ENCODE peak calls at places on chromosomes 1 and 21, in five cellular contexts. One of them, this sample, is unnamed. For H3K4me1 and H3K79me2, the result is how much of the 10 kb centered on the place peaks cover.

GRCh38 chr1:40877681-40878080 is 15.5 kb upstream of the CITED4 start:
- DNase-seq in neural progenitor cell: no peak
- DNase-seq in GM23248: peak
- DNase-seq in fibroblast of lung: peak
- DNase-seq in H9: no peak
- DNase-seq in this sample: peak

GRCh38 chr1:108889706-108890105 is 12.9 kb downstream of the GPSM2 start:
- DNase-seq in neural progenitor cell: no peak
- DNase-seq in GM23248: no peak
- DNase-seq in fibroblast of lung: no peak
- DNase-seq in H9: no peak
- DNase-seq in this sample: peak

GRCh38 chr1:221837886-221838285 is 96.0 kb upstream of the DUSP10 start:
- DNase-seq in neural progenitor cell: no peak
- DNase-seq in GM23248: no peak
- DNase-seq in fibroblast of lung: no peak
- DNase-seq in H9: no peak
- DNase-seq in this sample: no peak

GRCh38 chr1:12019858-12020509 is 686 bp downstream of the MIIP start:
- DNase-seq in neural progenitor cell: no peak
- DNase-seq in GM23248: peak
- DNase-seq in fibroblast of lung: peak
- DNase-seq in H9: no peak
- DNase-seq in this sample: peak

GRCh38 chr1:9859252-9860014 is 35.7 kb upstream of the CLSTN1 start:
- DNase-seq in neural progenitor cell: peak
- DNase-seq in GM23248: peak
- DNase-seq in fibroblast of lung: peak
- DNase-seq in H9: no peak
- DNase-seq in this sample: peak

GRCh38 chr1:74731399-74732052 is 1.3 kb downstream of the CRYZ start:
- DNase-seq in neural progenitor cell: no peak
- DNase-seq in GM23248: peak
- DNase-seq in fibroblast of lung: peak
- DNase-seq in H9: no peak
- DNase-seq in this sample: peak

GRCh38 chr1:162689745-162690671 is 57.7 kb downstream of the DDR2 start:
- DNase-seq in neural progenitor cell: no peak
- DNase-seq in GM23248: peak
- DNase-seq in fibroblast of lung: peak
- DNase-seq in H9: no peak
- DNase-seq in this sample: peak

GRCh38 chr1:55010194-55010886 is 11.6 kb downstream of the BSND start:
- DNase-seq in neural progenitor cell: no peak
- DNase-seq in GM23248: no peak
- DNase-seq in fibroblast of lung: no peak
- DNase-seq in H9: no peak
- DNase-seq in this sample: no peak

GRCh38 chr21:17866590-17866989 is 47.4 kb upstream of the C21orf91 start:
- DNase-seq in neural progenitor cell: no peak
- DNase-seq in GM23248: no peak
- DNase-seq in fibroblast of lung: no peak
- DNase-seq in H9: no peak
- DNase-seq in this sample: no peak

GRCh38 chr1:75415187-75415586 is 195.7 kb downstream of the SLC44A5 start:
- DNase-seq in neural progenitor cell: no peak
- DNase-seq in GM23248: no peak
- DNase-seq in fibroblast of lung: no peak
- DNase-seq in H9: no peak
- DNase-seq in this sample: no peak

GRCh38 chr1:175834597-175834996 is 91.2 kb upstream of the TNR start:
- DNase-seq in neural progenitor cell: no peak
- DNase-seq in GM23248: no peak
- DNase-seq in fibroblast of lung: no peak
- DNase-seq in H9: no peak
- DNase-seq in this sample: no peak

GRCh38 chr1:21654209-21654608 is 14.9 kb downstream of the RAP1GAP start:
- DNase-seq in neural progenitor cell: no peak
- DNase-seq in GM23248: no peak
- DNase-seq in fibroblast of lung: no peak
- DNase-seq in H9: no peak
- DNase-seq in this sample: no peak

GRCh38 chr1:16178596-16179497 is 23.0 kb upstream of the EPHA2 start:
- DNase-seq in neural progenitor cell: no peak
- DNase-seq in GM23248: no peak
- DNase-seq in fibroblast of lung: peak
- DNase-seq in H9: no peak
- DNase-seq in this sample: no peak

GRCh38 chr1:19405761-19406481 is 79.4 kb downstream of the CAPZB start:
- DNase-seq in neural progenitor cell: peak
- DNase-seq in GM23248: peak
- DNase-seq in fibroblast of lung: peak
- DNase-seq in H9: no peak
- DNase-seq in this sample: no peak

GRCh38 chr1:36304521-36304920 is 1.6 kb upstream of the SH3D21 start:
- DNase-seq in neural progenitor cell: no peak
- DNase-seq in GM23248: no peak
- DNase-seq in fibroblast of lung: no peak
- DNase-seq in H9: no peak
- DNase-seq in this sample: no peak

GRCh38 chr1:102851616-102852015 is 256.7 kb downstream of the COL11A1 start:
- DNase-seq in neural progenitor cell: no peak
- DNase-seq in GM23248: peak
- DNase-seq in fibroblast of lung: no peak
- DNase-seq in H9: no peak
- DNase-seq in this sample: no peak

GRCh38 chr1:202852163-202852904 is 36.6 kb downstream of the RABIF start:
- DNase-seq in neural progenitor cell: peak
- DNase-seq in GM23248: peak
- DNase-seq in fibroblast of lung: peak
- DNase-seq in H9: peak
- DNase-seq in this sample: peak

GRCh38 chr1:223230161-223230881 is 87.3 kb upstream of the TLR5 start:
- DNase-seq in neural progenitor cell: no peak
- DNase-seq in GM23248: peak
- DNase-seq in fibroblast of lung: peak
- DNase-seq in H9: peak
- DNase-seq in this sample: no peak

GRCh38 chr1:233518344-233518743 is 95.6 kb upstream of the KCNK1 start:
- DNase-seq in neural progenitor cell: peak
- DNase-seq in GM23248: peak
- DNase-seq in fibroblast of lung: peak
- DNase-seq in H9: peak
- DNase-seq in this sample: no peak

GRCh38 chr1:168285419-168285790 is 4.7 kb downstream of the TBX19 start:
- DNase-seq in neural progenitor cell: peak
- DNase-seq in GM23248: no peak
- DNase-seq in fibroblast of lung: peak
- DNase-seq in H9: no peak
- DNase-seq in this sample: no peak

GRCh38 chr1:64072089-64072835 is 131.2 kb upstream of the UBE2U start:
- DNase-seq in neural progenitor cell: no peak
- DNase-seq in GM23248: peak
- DNase-seq in fibroblast of lung: peak
- DNase-seq in H9: no peak
- DNase-seq in this sample: peak

GRCh38 chr21:44255519-44255981 is 6.1 kb downstream of the DNMT3L start:
- DNase-seq in neural progenitor cell: peak
- DNase-seq in GM23248: no peak
- DNase-seq in fibroblast of lung: peak
- DNase-seq in H9: no peak
- DNase-seq in this sample: no peak

GRCh38 chr1:113904292-113904673 is 316 bp downstream of the AP4B1 start:
- DNase-seq in neural progenitor cell: peak
- DNase-seq in GM23248: no peak
- DNase-seq in fibroblast of lung: no peak
- DNase-seq in H9: peak
- DNase-seq in this sample: no peak

GRCh38 chr1:25806418-25806817 is 6.4 kb downstream of the SELENON start:
- DNase-seq in neural progenitor cell: no peak
- DNase-seq in GM23248: peak
- DNase-seq in fibroblast of lung: peak
- DNase-seq in H9: no peak
- DNase-seq in this sample: peak

GRCh38 chr1:9687876-9688582 is 36.5 kb downstream of the PIK3CD start:
- DNase-seq in neural progenitor cell: peak
- DNase-seq in GM23248: peak
- DNase-seq in fibroblast of lung: peak
- DNase-seq in H9: peak
- DNase-seq in this sample: peak

GRCh38 chr1:32741067-32741416 is 38.5 kb upstream of the SYNC start:
- DNase-seq in neural progenitor cell: no peak
- DNase-seq in GM23248: no peak
- DNase-seq in fibroblast of lung: no peak
- DNase-seq in H9: no peak
- DNase-seq in this sample: no peak

GRCh38 chr21:16457498-16457897 is 727.7 kb downstream of the USP25 start:
- DNase-seq in neural progenitor cell: no peak
- DNase-seq in GM23248: no peak
- DNase-seq in fibroblast of lung: no peak
- DNase-seq in H9: no peak
- DNase-seq in this sample: no peak

GRCh38 chr21:16455526-16455925 is 725.7 kb downstream of the USP25 start:
- DNase-seq in neural progenitor cell: no peak
- DNase-seq in GM23248: no peak
- DNase-seq in fibroblast of lung: peak
- DNase-seq in H9: no peak
- DNase-seq in this sample: no peak

GRCh38 chr21:16454371-16454770 is 724.6 kb downstream of the USP25 start:
- DNase-seq in neural progenitor cell: no peak
- DNase-seq in GM23248: peak
- DNase-seq in fibroblast of lung: peak
- DNase-seq in H9: no peak
- DNase-seq in this sample: peak

GRCh38 chr21:16460936-16461335 is 731.2 kb downstream of the USP25 start:
- DNase-seq in neural progenitor cell: no peak
- DNase-seq in GM23248: no peak
- DNase-seq in fibroblast of lung: no peak
- DNase-seq in H9: peak
- DNase-seq in this sample: no peak

DNA sequence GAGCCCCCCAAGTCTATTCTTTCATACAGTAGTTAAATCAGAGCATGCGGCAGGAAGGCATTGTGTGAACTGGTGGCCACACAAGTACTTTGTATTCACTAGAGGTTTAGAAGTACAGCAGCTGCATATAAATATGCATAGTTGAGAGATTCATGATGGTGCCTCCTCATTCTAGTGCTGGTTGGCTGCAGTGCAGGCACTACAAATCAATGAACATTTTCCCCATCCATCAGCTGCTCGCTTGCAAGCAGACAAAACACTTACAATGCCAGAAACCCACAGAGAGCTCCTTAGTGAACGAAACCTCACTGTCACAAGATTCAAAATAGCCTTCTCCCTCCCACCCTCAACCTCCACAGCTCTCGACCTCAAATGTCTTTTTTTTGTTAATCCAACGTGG is 726.2 kb downstream of the USP25 start:
- DNase-seq in neural progenitor cell: no peak
- DNase-seq in GM23248: no peak
- DNase-seq in fibroblast of lung: peak
- DNase-seq in H9: no peak
- DNase-seq in this sample: no peak
- H3K4me1 ChIP-seq in neural progenitor cell: under half
- H3K4me1 ChIP-seq in GM23248: under half
- H3K4me1 ChIP-seq in fibroblast of lung: under half
- H3K4me1 ChIP-seq in H9: under half
- H3K4me1 ChIP-seq in this sample: under half

GRCh38 chr1:201666645-201667044 is 127.7 kb downstream of the NAV1 start:
- DNase-seq in neural progenitor cell: no peak
- DNase-seq in GM23248: no peak
- DNase-seq in fibroblast of lung: no peak
- DNase-seq in H9: no peak
- DNase-seq in this sample: no peak
- H3K79me2 ChIP-seq in neural progenitor cell: under half
- H3K79me2 ChIP-seq in GM23248: half or more
- H3K79me2 ChIP-seq in fibroblast of lung: half or more
- H3K79me2 ChIP-seq in H9: under half
- H3K79me2 ChIP-seq in this sample: under half

DNA sequence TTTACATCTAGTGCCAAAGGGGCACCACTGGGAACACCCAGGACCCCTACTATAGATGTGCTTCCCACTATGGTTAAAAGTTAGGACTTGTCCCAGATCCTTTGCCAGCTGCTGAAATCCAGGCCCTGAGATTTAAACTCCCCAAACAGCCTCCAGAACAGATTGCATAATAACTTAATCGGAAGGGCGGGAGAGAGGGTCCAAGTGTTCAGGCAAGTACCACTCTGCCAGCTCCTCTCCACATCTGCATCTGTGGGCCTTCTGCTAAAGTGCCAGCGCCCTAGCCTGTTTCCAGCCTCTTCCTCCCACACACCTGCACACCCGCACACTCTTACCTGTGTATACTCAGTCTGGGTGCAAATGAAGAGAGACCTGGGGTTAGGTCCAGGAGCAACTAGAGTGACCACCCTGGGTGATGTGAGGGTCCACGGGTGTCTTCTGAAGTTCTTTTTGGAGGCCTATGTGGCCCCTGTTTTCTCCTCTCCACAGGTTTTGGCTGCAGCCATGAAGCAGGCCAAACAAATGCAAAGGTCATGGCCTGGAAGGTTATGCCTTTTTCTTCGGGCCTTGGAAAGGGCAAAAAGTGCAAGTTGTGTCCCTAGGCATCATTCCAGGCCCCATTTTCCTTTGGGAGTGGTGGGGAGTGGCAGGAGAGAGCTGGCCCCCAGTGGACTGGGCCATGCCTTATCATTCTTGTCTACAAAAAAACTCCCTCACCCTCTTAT is 29.3 kb downstream of the KIRREL1 start:
- DNase-seq in neural progenitor cell: no peak
- DNase-seq in GM23248: no peak
- DNase-seq in fibroblast of lung: no peak
- DNase-seq in H9: no peak
- DNase-seq in this sample: no peak
- H3K4me1 ChIP-seq in neural progenitor cell: half or more
- H3K4me1 ChIP-seq in GM23248: half or more
- H3K4me1 ChIP-seq in fibroblast of lung: half or more
- H3K4me1 ChIP-seq in H9: under half
- H3K4me1 ChIP-seq in this sample: under half

GRCh38 chr1:56385314-56385713 is 194.0 kb downstream of the PLPP3 start:
- DNase-seq in neural progenitor cell: no peak
- DNase-seq in GM23248: no peak
- DNase-seq in fibroblast of lung: no peak
- DNase-seq in H9: no peak
- DNase-seq in this sample: no peak
- H3K79me2 ChIP-seq in neural progenitor cell: under half
- H3K79me2 ChIP-seq in GM23248: under half
- H3K79me2 ChIP-seq in fibroblast of lung: under half
- H3K79me2 ChIP-seq in H9: under half
- H3K79me2 ChIP-seq in this sample: under half

DNA sequence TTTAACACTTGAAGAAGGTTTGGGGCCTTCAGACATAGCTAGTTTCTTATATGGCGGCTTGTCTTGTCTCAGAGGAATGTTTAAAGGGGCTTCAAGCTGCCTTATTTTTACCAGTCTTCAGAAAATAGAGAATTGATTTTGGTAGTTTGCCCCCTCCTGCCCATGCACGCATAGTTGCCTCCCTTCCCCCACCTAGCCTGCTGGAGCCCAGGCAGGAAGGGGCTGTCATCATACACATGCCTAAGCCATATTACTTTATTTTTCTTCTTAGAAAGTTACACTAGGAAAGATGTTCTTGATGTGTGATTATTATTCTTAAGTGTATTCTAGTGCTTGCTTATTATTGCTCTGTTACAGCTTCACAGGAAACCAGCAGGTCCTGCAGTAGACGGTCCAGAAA is 18.3 kb downstream of the PBX1 start:
- DNase-seq in neural progenitor cell: no peak
- DNase-seq in GM23248: no peak
- DNase-seq in fibroblast of lung: no peak
- DNase-seq in H9: no peak
- DNase-seq in this sample: no peak
- H3K4me1 ChIP-seq in neural progenitor cell: under half
- H3K4me1 ChIP-seq in GM23248: under half
- H3K4me1 ChIP-seq in fibroblast of lung: under half
- H3K4me1 ChIP-seq in H9: under half
- H3K4me1 ChIP-seq in this sample: under half

This sample was measured in endothelial cell of umbilical vein.